ENCODE peak calls at places on chromosome X, in four cellular contexts. S, P, B and K are unnamed samples.

GRCh38 chrX:106670631-106671030 is 55.9 kb upstream of the RNF128 start:
- DNase-seq in S (no peak), P (peak; percentile 52), B (no peak), K (no peak)

GRCh38 chrX:109519001-109519400 is 17.6 kb upstream of the NXT2 start:
- DNase-seq in P (no peak), B (no peak), S (no peak), K (no peak)

GRCh38 chrX:43971966-43972961 is 926 bp downstream of the NDP start:
- DNase-seq in P (peak; percentile 39), B (no peak), S (no peak), K (no peak)

GRCh38 chrX:57595381-57595811 is 3.6 kb downstream of the ZXDB start:
- DNase-seq in S (no peak), P (peak; percentile 85), B (no peak), K (no peak)

GRCh38 chrX:84737471-84737871 is 235.2 kb upstream of the HDX start:
- DNase-seq in P (peak; percentile 20), S (no peak), B (no peak), K (no peak)

GRCh38 chrX:107272431-107272921 is 66.1 kb downstream of the DNAAF6 start:
- DNase-seq in P (no peak), B (peak; percentile 57), S (no peak), K (no peak)

GRCh38 chrX:37578045-37578444 is 6.6 kb downstream of the LANCL3 start:
- DNase-seq in S (no peak), B (no peak), P (no peak), K (peak; percentile 2)

GRCh38 chrX:102858826-102859627 is 78.0 kb upstream of the RAB40AL start:
- DNase-seq in S (no peak), P (no peak), B (peak; percentile 47), K (no peak)

GRCh38 chrX:119503484-119503861 is 35.2 kb downstream of the SLC25A5 start:
- DNase-seq in S (peak; percentile 25), B (no peak), P (peak; percentile 81), K (no peak)

GRCh38 chrX:107755721-107756120 is 19.9 kb downstream of the TSC22D3 start:
- DNase-seq in P (no peak), B (no peak), S (no peak), K (no peak)

GRCh38 chrX:2691543-2692220 is 587 bp downstream of the CD99 start:
- DNase-seq in B (peak; percentile 49), P (peak; percentile 31), S (peak; percentile 28), K (no peak)

GRCh38 chrX:96447161-96447560 is 237.5 kb upstream of the DIAPH2 start:
- DNase-seq in P (no peak), B (no peak), S (no peak), K (no peak)

GRCh38 chrX:43618376-43619205 is 37.5 kb upstream of the MAOA start:
- DNase-seq in B (peak; percentile 61), S (no peak), P (no peak), K (no peak)

GRCh38 chrX:65596270-65596669 is 61.7 kb upstream of the LAS1L start:
- DNase-seq in B (no peak), P (peak; percentile 49), S (no peak), K (no peak)

GRCh38 chrX:153400146-153401132 is 711 bp downstream of the PNMA6E start:
- DNase-seq in P (no peak), S (no peak), B (peak; percentile 67), K (no peak)

GRCh38 chrX:40262641-40263560 is 165.1 kb upstream of the BCOR start:
- DNase-seq in S (no peak), B (no peak), P (peak; percentile 41), K (no peak)

GRCh38 chrX:97380200-97380599 is 496.5 kb downstream of the RPA4 start:
- DNase-seq in B (no peak), P (no peak), S (no peak), K (no peak)

GRCh38 chrX:112786076-112786475 is 54.6 kb downstream of the AMOT start:
- DNase-seq in B (no peak), P (no peak), S (no peak), K (no peak)

GRCh38 chrX:68842781-68843581 is 14.2 kb downstream of the EFNB1 start:
- DNase-seq in B (no peak), S (no peak), P (peak; percentile 19), K (no peak)

GRCh38 chrX:25524150-25524549 is 508.4 kb upstream of the ARX start:
- DNase-seq in S (no peak), P (peak; percentile 33), B (no peak), K (peak; percentile 44)
- H3K4me3 ChIP-seq in S (no peak overlapping the region), P (no peak overlapping the region), B (no peak overlapping the region), K (no peak overlapping the region)

GRCh38 chrX:30570505-30570904 is 7.1 kb downstream of the TASL start:
- DNase-seq in B (no peak), S (no peak), P (peak; percentile 26), K (no peak)

GRCh38 chrX:30576881-30577280 is 685 bp downstream of the TASL start:
- DNase-seq in S (no peak), P (no peak), B (no peak), K (no peak)

GRCh38 chrX:30572678-30573077 is 4.9 kb downstream of the TASL start:
- DNase-seq in S (no peak), P (no peak), B (no peak), K (no peak)

GRCh38 chrX:30572004-30572403 is 5.6 kb downstream of the TASL start:
- DNase-seq in S (no peak), B (no peak), P (no peak), K (no peak)

DNA sequence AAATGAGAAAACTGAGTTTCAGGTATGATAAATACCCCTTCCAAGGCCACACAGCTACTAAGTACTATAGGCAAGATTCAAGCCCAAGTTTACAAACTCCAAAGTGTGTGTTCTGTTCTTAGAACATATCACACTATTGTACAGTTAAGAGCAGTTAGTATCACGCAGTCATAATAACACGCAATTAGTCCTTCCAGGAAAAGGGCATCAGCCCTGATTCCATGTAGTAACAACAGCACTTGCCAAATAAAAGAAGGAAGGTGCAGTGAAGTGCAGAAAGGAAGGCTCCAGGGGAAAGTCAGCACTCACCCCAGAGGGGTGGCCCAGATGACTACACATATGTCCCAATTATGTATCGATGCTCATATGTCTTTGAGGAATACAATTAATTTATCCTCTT is 4.4 kb downstream of the TASL start:
- DNase-seq in B (no peak), P (no peak), S (no peak), K (no peak)
- H3K4me3 ChIP-seq in B (no peak overlapping the region), P (no peak overlapping the region), S (no peak overlapping the region), K (no peak overlapping the region)

GRCh38 chrX:135644624-135645023 is 68.8 kb upstream of the CT45A1 start:
- DNase-seq in S (no peak), B (no peak), P (no peak), K (no peak)

GRCh38 chrX:135639066-135639815 is 74.2 kb upstream of the CT45A1 start:
- DNase-seq in B (no peak), S (no peak), P (no peak), K (no peak)
- H3K4me3 ChIP-seq in B (no peak overlapping the region), S (no peak overlapping the region), P (no peak overlapping the region), K (no peak overlapping the region)

GRCh38 chrX:24498181-24498580 is 33.1 kb downstream of the PDK3 start:
- DNase-seq in P (no peak), B (peak; percentile 41), S (no peak), K (no peak)
- H3K4me3 ChIP-seq in P (no peak overlapping the region), B (no peak overlapping the region), S (no peak overlapping the region), K (no peak overlapping the region)